ENCODE peak calls at places on chromosomes 1 and 21, in seven cellular contexts. R, X, Q, H, S, P and E are unnamed samples.

GRCh38 chr21:40300300-40300699 is 433.1 kb downstream of the PCP4 start:
- DNase-seq in S (no peak), R (no peak), P (no peak), Q (no peak), X (no peak), H (no peak), E (no peak)

GRCh38 chr1:90850181-90850924 is 133.3 kb upstream of the BARHL2 start:
- DNase-seq in S (peak; percentile 16), P (peak; percentile 62), R (peak; percentile 73), Q (peak; percentile 52), X (peak; percentile 51), H (peak; percentile 51), E (peak; percentile 57)

GRCh38 chr1:205598841-205599666 is 32.8 kb downstream of the ELK4 start:
- DNase-seq in S (no peak), H (peak; percentile 99), R (peak; percentile 83), X (no peak), Q (peak; percentile 90), P (no peak), E (peak; percentile 64)

GRCh38 chr1:1764876-1765478 is 13.3 kb downstream of the NADK start:
- DNase-seq in S (no peak), Q (no peak), H (no peak), R (no peak), X (peak; percentile 35), P (no peak), E (peak; percentile 33)

GRCh38 chr1:18012686-18013085 is 94.9 kb upstream of the IGSF21 start:
- DNase-seq in R (no peak), S (no peak), Q (no peak), H (no peak), P (no peak), X (no peak), E (no peak)

GRCh38 chr1:18320051-18320450 is 160.7 kb upstream of the KLHDC7A start:
- DNase-seq in Q (no peak), X (no peak), H (no peak), P (no peak), S (no peak), R (no peak), E (no peak)

GRCh38 chr21:44013380-44014088 is 1.4 kb downstream of the TRAPPC10 start:
- DNase-seq in H (no peak), X (no peak), Q (no peak), S (peak; percentile 21), P (peak; percentile 10), R (no peak), E (no peak)

GRCh38 chr1:229283183-229283611 is 12.3 kb downstream of the RAB4A start:
- DNase-seq in Q (no peak), S (no peak), X (no peak), P (no peak), H (no peak), R (no peak), E (peak; percentile 53)

GRCh38 chr1:10721381-10722321 is 74.8 kb downstream of the CASZ1 start:
- DNase-seq in S (no peak), Q (no peak), H (no peak), P (no peak), R (no peak), X (no peak), E (no peak)

GRCh38 chr1:198157847-198158765 is 1.3 kb downstream of the NEK7 start:
- DNase-seq in Q (no peak), H (peak; percentile 45), X (peak; percentile 41), S (peak; percentile 20), P (no peak), R (no peak), E (no peak)

GRCh38 chr1:43994794-43995790 is 3.7 kb downstream of the CCDC24 start:
- DNase-seq in Q (no peak), R (no peak), S (peak; percentile 18), H (peak; percentile 40), X (no peak), P (no peak), E (no peak)

GRCh38 chr1:59136541-59137335 is 160.2 kb upstream of the FGGY start:
- DNase-seq in S (no peak), X (no peak), P (no peak), H (no peak), Q (peak; percentile 65), R (no peak), E (peak; percentile 35)

GRCh38 chr21:34989337-34990151 is 59.6 kb downstream of the RUNX1 start:
- DNase-seq in X (no peak), P (peak; percentile 43), H (no peak), S (no peak), R (no peak), Q (no peak), E (no peak)

GRCh38 chr1:21775985-21776562 is 6.9 kb downstream of the USP48 start:
- DNase-seq in Q (no peak), X (no peak), P (peak; percentile 74), R (no peak), S (no peak), H (no peak), E (no peak)

GRCh38 chr1:8847990-8848389 is 30.5 kb downstream of the ENO1 start:
- DNase-seq in R (no peak), S (no peak), P (no peak), H (no peak), Q (no peak), X (peak; percentile 71), E (no peak)

GRCh38 chr21:34889287-34889536 is 159.9 kb downstream of the RUNX1 start:
- DNase-seq in R (peak; percentile 68), X (peak; percentile 80), H (peak; percentile 87), S (no peak), Q (peak; percentile 75), P (peak; percentile 82), E (peak; percentile 76)

GRCh38 chr1:162301696-162302095 is 75.0 kb downstream of the SPATA46 start:
- DNase-seq in X (no peak), Q (no peak), R (no peak), S (no peak), H (no peak), P (no peak), E (no peak)

GRCh38 chr21:16408280-16408669 is 678.5 kb downstream of the USP25 start:
- DNase-seq in H (no peak), P (no peak), X (no peak), Q (no peak), R (no peak), S (peak; percentile 38), E (no peak)

GRCh38 chr1:30856260-30856790 is 52.2 kb downstream of the SDC3 start:
- DNase-seq in H (peak; percentile 37), X (no peak), P (no peak), S (no peak), R (no peak), Q (no peak), E (no peak)

GRCh38 chr1:246632584-246633168 is 66.4 kb downstream of the CNST start:
- DNase-seq in P (peak; percentile 96), R (no peak), H (peak; percentile 38), S (peak; percentile 98), X (no peak), Q (no peak), E (no peak)

GRCh38 chr1:4380564-4381168 is 273.7 kb upstream of the AJAP1 start:
- DNase-seq in P (no peak), R (no peak), X (no peak), H (no peak), Q (no peak), S (no peak), E (no peak)

DNA sequence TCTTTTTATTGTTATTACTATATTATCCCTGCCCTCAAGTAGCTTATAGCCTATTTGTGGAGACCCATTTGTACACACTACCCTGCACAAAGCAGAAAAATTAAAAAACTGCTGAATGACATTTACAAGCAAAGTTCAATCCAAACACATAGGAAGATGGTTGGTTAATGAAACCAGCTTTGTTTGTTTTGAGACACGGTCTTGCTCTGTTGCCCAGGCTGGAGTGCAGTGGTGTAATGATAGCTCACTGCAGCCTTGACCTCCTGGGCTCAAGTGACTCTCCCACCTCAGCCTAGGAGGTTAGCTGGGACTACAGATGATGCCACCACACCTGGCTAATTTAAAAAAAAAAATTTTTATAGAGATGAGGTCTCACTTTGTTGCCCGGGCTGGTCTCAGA is 31.6 kb downstream of the TGFB2 start:
- DNase-seq in Q (no peak), R (no peak), S (no peak), H (no peak), P (no peak), X (no peak), E (no peak)
- H3K4me1 ChIP-seq in Q (peaks cover 5% of the 10 kb centered on the region), R (peaks cover 14% of the 10 kb centered on the region), S (peaks cover 33% of the 10 kb centered on the region), H (peaks cover 77% of the 10 kb centered on the region), P (peaks cover 79% of the 10 kb centered on the region), X (peaks cover 4% of the 10 kb centered on the region), E (peaks cover 49% of the 10 kb centered on the region)

GRCh38 chr1:211328084-211328694 is 1.6 kb downstream of the TRAF5 start:
- DNase-seq in P (no peak), H (no peak), X (no peak), S (no peak), R (no peak), Q (no peak), E (no peak)
- H3K4me1 ChIP-seq in P (peaks cover 4% of the 10 kb centered on the region), H (peaks cover 6% of the 10 kb centered on the region), X (peaks cover 46% of the 10 kb centered on the region), S (peaks cover 19% of the 10 kb centered on the region), R (peaks cover 34% of the 10 kb centered on the region), Q (no peaks in the 10 kb centered on the region), E (peaks cover 3% of the 10 kb centered on the region)

DNA sequence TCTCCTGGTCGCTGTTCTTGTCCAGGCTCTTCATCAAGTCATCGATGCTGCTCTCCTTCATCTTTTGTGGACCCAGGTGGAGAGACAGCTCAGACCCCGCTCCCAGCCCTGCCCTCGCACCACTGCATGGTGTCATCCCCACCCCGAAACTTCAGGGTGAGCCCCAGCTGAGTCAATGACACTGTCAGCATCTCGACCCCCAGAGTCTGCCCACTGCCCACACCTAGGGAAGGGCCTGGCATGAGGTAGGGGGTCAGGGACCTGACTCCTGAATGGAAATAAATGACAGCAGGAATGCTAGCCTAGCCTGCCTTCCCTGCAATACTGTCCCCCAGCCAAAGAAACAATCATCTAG is 1.6 kb upstream of the S100A6 start:
- DNase-seq in P (no peak), H (no peak), S (no peak), Q (no peak), R (no peak), X (peak; percentile 48), E (no peak)
- H3K4me1 ChIP-seq in P (peaks cover 44% of the 10 kb centered on the region), H (peaks cover 11% of the 10 kb centered on the region), S (peaks cover 13% of the 10 kb centered on the region), Q (no peaks in the 10 kb centered on the region), R (peaks cover 37% of the 10 kb centered on the region), X (peaks cover 72% of the 10 kb centered on the region), E (peaks cover 12% of the 10 kb centered on the region)

DNA sequence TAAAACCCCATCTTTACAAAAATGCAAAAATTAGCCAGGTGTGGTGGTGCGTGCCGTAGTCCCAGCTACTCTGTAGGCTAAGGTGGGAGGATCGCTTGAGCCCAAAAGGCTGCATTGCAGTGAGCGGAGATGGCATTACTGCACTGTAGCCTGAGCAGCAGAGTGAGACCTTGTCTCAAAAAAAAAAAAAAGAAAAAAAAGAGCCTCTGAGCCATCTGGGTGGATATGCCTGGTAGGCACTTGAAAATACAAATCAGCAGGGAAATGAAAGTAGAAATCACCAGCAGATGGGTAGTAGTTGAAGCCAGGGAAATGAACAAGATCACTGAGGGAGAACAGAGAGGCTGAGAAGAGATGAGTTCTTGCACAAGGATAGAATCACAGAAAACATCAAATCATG is 131.0 kb upstream of the HMCN1 start:
- DNase-seq in H (no peak), P (no peak), S (no peak), Q (no peak), X (no peak), R (no peak), E (no peak)
- H3K4me1 ChIP-seq in H (peaks cover 9% of the 10 kb centered on the region), P (no peaks in the 10 kb centered on the region), S (peaks cover 4% of the 10 kb centered on the region), Q (no peaks in the 10 kb centered on the region), X (no peaks in the 10 kb centered on the region), R (no peaks in the 10 kb centered on the region), E (no peaks in the 10 kb centered on the region)